ENCODE peak calls at places on chromosomes 16 and 17, in four cellular contexts. Q is choroid plexus epithelial cell, V is astrocyte of the spinal cord, N is fibroblast of mammary gland. I is an unnamed sample.

GRCh38 chr16:84014570-84015327 is 27.8 kb downstream of the SLC38A8 start:
- DNase-seq in Q (no peak), V (no peak), N (no peak), I (no peak)

GRCh38 chr17:27295945-27296344 is 2.0 kb downstream of the WSB1 start:
- DNase-seq in Q (peak; percentile 51), V (no peak), N (no peak), I (peak; percentile 14)

GRCh38 chr17:49525831-49526741 is 31.0 kb downstream of the NGFR start:
- DNase-seq in Q (no peak), V (no peak), N (no peak), I (no peak)

GRCh38 chr17:57370051-57370581 is 113.8 kb downstream of the MSI2 start:
- DNase-seq in Q (peak; percentile 93), V (peak; percentile 70), N (peak; percentile 61), I (no peak)

GRCh38 chr16:62940573-62940972 is 904.3 kb upstream of the CDH8 start:
- DNase-seq in Q (no peak), V (no peak), N (no peak), I (no peak)

GRCh38 chr17:72591500-72592241 is 470.9 kb downstream of the SOX9 start:
- DNase-seq in Q (peak; percentile 46), V (peak; percentile 45), N (peak; percentile 22), I (peak; percentile 24)

GRCh38 chr17:30290077-30290476 is 1.7 kb downstream of the BLMH start:
- DNase-seq in Q (no peak), V (no peak), N (no peak), I (no peak)

GRCh38 chr17:68248886-68249872 is 1.3 kb downstream of the AMZ2 start:
- DNase-seq in Q (no peak), V (no peak), N (no peak), I (no peak)

GRCh38 chr17:8985054-8985701 is 19.7 kb upstream of the PIK3R5 start:
- DNase-seq in Q (no peak), V (no peak), N (no peak), I (no peak)

GRCh38 chr17:58932956-58933355 is 173.7 kb downstream of the TRIM37 start:
- DNase-seq in Q (no peak), V (no peak), N (no peak), I (no peak)

GRCh38 chr16:11621539-11621919 is 34.8 kb upstream of the LITAF start:
- DNase-seq in Q (no peak), V (no peak), N (no peak), I (no peak)
- H3K4me3 ChIP-seq in Q (no peak overlapping the region), V (no peak overlapping the region), N (no peak overlapping the region), I (peak overlapping the region; percentile 16)

GRCh38 chr17:1643999-1644492 is 1.5 kb downstream of the SCARF1 start:
- DNase-seq in Q (no peak), V (no peak), N (no peak), I (no peak)
- H3K4me3 ChIP-seq in Q (peak overlapping the region; percentile 47), V (no peak overlapping the region), N (no peak overlapping the region), I (no peak overlapping the region)

DNA sequence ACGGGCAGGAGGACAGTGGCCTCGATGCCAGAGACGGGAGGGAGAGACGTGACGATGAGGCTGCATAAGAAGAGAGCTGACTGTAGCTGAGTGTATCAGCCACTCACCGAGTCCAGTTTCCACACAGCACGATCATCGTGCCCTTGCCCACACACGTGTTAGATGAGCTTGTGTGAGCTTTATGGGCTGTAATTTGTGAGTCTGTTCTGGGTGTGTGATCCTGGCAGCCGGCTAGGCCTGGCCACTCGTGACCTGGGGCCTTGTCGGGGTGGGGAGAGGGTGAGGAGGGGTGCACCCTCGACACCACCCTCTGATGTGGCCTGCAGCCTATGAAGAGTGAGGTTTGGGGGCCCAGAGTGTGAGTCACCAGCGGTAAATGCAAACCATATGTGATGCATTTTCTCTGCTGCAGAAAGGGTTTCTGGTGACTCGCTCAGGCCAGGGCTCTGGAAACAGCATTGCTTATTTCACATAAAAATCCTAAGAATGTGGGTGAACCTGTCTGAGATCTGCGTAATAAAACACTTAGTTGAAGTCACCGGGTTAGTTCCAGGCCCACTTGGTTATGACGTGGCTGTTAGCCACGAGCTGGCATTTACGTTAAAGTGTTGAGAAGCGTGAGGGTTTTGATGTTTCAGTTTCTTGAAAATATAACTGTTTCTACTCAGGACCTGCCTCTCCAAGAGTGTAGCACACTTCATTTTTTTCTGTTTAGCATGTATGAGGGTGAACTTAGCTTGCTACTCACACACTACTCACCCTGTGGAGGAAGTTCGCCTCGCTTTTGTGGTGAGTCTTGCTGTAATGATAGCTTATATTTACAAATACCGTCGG is 4.2 kb downstream of the METRNL start:
- DNase-seq in Q (peak; percentile 94), V (peak; percentile 98), N (peak; percentile 99), I (peak; percentile 94)
- H3K4me3 ChIP-seq in Q (peak overlapping the region; percentile 16), V (no peak overlapping the region), N (no peak overlapping the region), I (peak overlapping the region; percentile 11)

GRCh38 chr16:64180136-64180900 is 941.5 kb downstream of the CDH11 start:
- DNase-seq in Q (no peak), V (no peak), N (no peak), I (no peak)
- H3K4me3 ChIP-seq in Q (no peak overlapping the region), V (no peak overlapping the region), N (no peak overlapping the region), I (no peak overlapping the region)

GRCh38 chr17:78972507-78973105 is 7.1 kb downstream of the LGALS3BP start:
- DNase-seq in Q (no peak), V (no peak), N (no peak), I (no peak)

GRCh38 chr17:78971764-78972506 is 7.8 kb downstream of the LGALS3BP start:
- DNase-seq in Q (no peak), V (no peak), N (no peak), I (no peak)

GRCh38 chr17:78973196-78973595 is 6.5 kb downstream of the LGALS3BP start:
- DNase-seq in Q (no peak), V (no peak), N (no peak), I (no peak)

GRCh38 chr17:78969865-78970264 is 9.9 kb downstream of the LGALS3BP start:
- DNase-seq in Q (no peak), V (no peak), N (no peak), I (no peak)

GRCh38 chr17:78970834-78971763 is 8.6 kb downstream of the LGALS3BP start:
- DNase-seq in Q (peak; percentile 82), V (peak; percentile 71), N (peak; percentile 71), I (peak; percentile 58)
- H3K4me3 ChIP-seq in Q (no peak overlapping the region), V (no peak overlapping the region), N (no peak overlapping the region), I (no peak overlapping the region)

DNA sequence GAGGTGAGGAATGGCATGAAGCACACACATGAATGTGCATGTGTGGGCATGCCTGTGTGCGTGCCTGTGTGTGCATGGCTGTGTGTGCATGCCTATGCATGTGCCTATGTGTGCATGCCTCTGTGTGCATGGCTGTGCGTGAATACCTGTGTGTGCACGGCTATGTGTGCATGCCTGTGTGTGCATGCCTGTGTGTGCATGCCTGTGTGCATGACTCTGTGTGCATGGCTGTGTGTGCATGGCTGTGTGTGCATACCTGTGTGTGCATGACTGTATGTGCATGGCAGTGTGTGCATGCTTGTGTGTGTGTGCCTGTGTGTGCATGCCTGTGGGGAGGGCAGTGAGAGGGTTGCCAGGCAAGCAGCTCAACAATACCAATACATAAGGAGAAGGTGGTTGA is 276.5 kb upstream of the ERCC4 start:
- DNase-seq in Q (no peak), V (no peak), N (no peak), I (no peak)
- H3K4me3 ChIP-seq in Q (no peak overlapping the region), V (no peak overlapping the region), N (no peak overlapping the region), I (no peak overlapping the region)

GRCh38 chr17:62628845-62629555 is 1.5 kb downstream of the MRC2 start:
- DNase-seq in Q (peak; percentile 86), V (peak; percentile 85), N (peak; percentile 64), I (peak; percentile 51)
- H3K4me3 ChIP-seq in Q (peak overlapping the region; percentile 84), V (peak overlapping the region; percentile 78), N (peak overlapping the region; percentile 81), I (peak overlapping the region; percentile 69)